ENCODE peak calls at places on chromosomes 11 and 22, in five cellular contexts. L, X, N, Z and G are unnamed samples.

GRCh38 chr11:46338988-46339666 is 8.1 kb upstream of the DGKZ start:
- DNase-seq in X (no peak), L (peak), N (no peak), Z (peak), G (no peak)

GRCh38 chr11:96114178-96115070 is 190.5 kb upstream of the MTMR2 start:
- DNase-seq in Z (no peak), N (no peak), X (no peak), L (peak), G (no peak)

GRCh38 chr11:1271002-1271401 is 38.4 kb downstream of the TOLLIP start:
- DNase-seq in L (no peak), N (no peak), Z (peak), X (no peak), G (no peak)

GRCh38 chr11:29125621-29126020 is 891.2 kb downstream of the KCNA4 start:
- DNase-seq in N (no peak), Z (no peak), X (no peak), L (no peak), G (no peak)

GRCh38 chr11:72969894-72970335 is 155.7 kb downstream of the ATG16L2 start:
- DNase-seq in X (no peak), N (no peak), Z (no peak), L (no peak), G (peak)

GRCh38 chr11:76410771-76411423 is 29.8 kb downstream of the GVQW3 start:
- DNase-seq in L (peak), N (no peak), Z (no peak), X (no peak), G (peak)

GRCh38 chr11:134510641-134511040 is 98.6 kb upstream of the B3GAT1 start:
- DNase-seq in X (no peak), N (no peak), Z (no peak), L (no peak), G (no peak)

GRCh38 chr11:59138643-59139042 is 4.0 kb upstream of the FAM111A start:
- DNase-seq in X (no peak), N (no peak), L (no peak), Z (no peak), G (no peak)

GRCh38 chr11:77101043-77101537 is 1.6 kb upstream of the OMP start:
- DNase-seq in Z (peak), L (no peak), N (no peak), X (no peak), G (no peak)

GRCh38 chr22:42401562-42402334 is 30.5 kb downstream of the NFAM1 start:
- DNase-seq in N (no peak), L (no peak), X (no peak), Z (no peak), G (no peak)

GRCh38 chr11:78217650-78218541 is 29.2 kb downstream of the USP35 start:
- DNase-seq in Z (no peak), X (no peak), N (no peak), L (no peak), G (no peak)

GRCh38 chr22:26707581-26707980 is 50.2 kb downstream of the MIAT start:
- DNase-seq in N (no peak), Z (no peak), L (no peak), X (no peak), G (no peak)

GRCh38 chr22:49938565-49939136 is 20.2 kb downstream of the CRELD2 start:
- DNase-seq in X (no peak), Z (no peak), L (no peak), N (no peak), G (no peak)

GRCh38 chr11:123159146-123159857 is 35.7 kb downstream of the CLMP start:
- DNase-seq in X (no peak), L (no peak), Z (no peak), N (no peak), G (no peak)

GRCh38 chr22:40196628-40197027 is 18.9 kb downstream of the TNRC6B start:
- DNase-seq in L (no peak), X (no peak), Z (no peak), N (no peak), G (peak)

GRCh38 chr11:7436146-7436545 is 49.2 kb upstream of the OLFML1 start:
- DNase-seq in X (no peak), L (no peak), Z (no peak), N (no peak), G (no peak)

GRCh38 chr11:69272055-69272454 is 21.9 kb upstream of the MYEOV start:
- DNase-seq in Z (no peak), N (no peak), X (no peak), L (no peak), G (no peak)

GRCh38 chr11:94678236-94678635 is 89.9 kb upstream of the AMOTL1 start:
- DNase-seq in L (no peak), X (no peak), Z (no peak), N (no peak), G (no peak)

GRCh38 chr11:44950625-44951472 is at the start of gene TP53I11:
- DNase-seq in L (peak), Z (peak), N (no peak), X (peak), G (no peak)

GRCh38 chr11:45048313-45048841 is 97.7 kb upstream of the TP53I11 start:
- DNase-seq in N (no peak), Z (no peak), L (no peak), X (no peak), G (no peak)

GRCh38 chr11:115201121-115201792 is 303.0 kb downstream of the CADM1 start:
- DNase-seq in Z (no peak), N (no peak), X (no peak), L (no peak), G (peak)

GRCh38 chr22:31911565-31912401 is 32.6 kb upstream of the YWHAH start:
- DNase-seq in X (no peak), L (no peak), Z (no peak), N (no peak), G (no peak)

GRCh38 chr22:24985824-24986214 is 33.3 kb downstream of the KIAA1671 start:
- DNase-seq in Z (no peak), L (no peak), X (no peak), N (no peak), G (no peak)

GRCh38 chr22:50674606-50675552 is 2.3 kb downstream of the SHANK3 start:
- DNase-seq in N (no peak), X (no peak), Z (peak), L (peak), G (peak)

GRCh38 chr11:133968300-133968699 is 11.5 kb upstream of the IGSF9B start:
- DNase-seq in Z (peak), L (no peak), N (no peak), X (no peak), G (no peak)

GRCh38 chr11:67369801-67370284 is 3.6 kb downstream of the CLCF1 start:
- DNase-seq in X (no peak), L (no peak), Z (no peak), N (no peak), G (peak)